ENCODE peak calls at places on chromosomes 3 and 15, in five cellular contexts. N, Q, C, M and B are unnamed samples.
A peak's percentile ranks its signal among the peaks of the same experiment; 100 is the strongest.

GRCh38 chr3:133937756-133938601 is 42.3 kb upstream of the RAB6B start:
- DNase-seq in N (peak; percentile 40), C (peak; percentile 51), Q (no peak), M (no peak), B (no peak)

GRCh38 chr3:66487475-66487874 is 13.3 kb downstream of the LRIG1 start:
- DNase-seq in N (no peak), Q (no peak), M (no peak), C (no peak), B (no peak)

GRCh38 chr3:58508437-58508836 is 16.5 kb downstream of the KCTD6 start:
- DNase-seq in M (no peak), C (no peak), N (no peak), Q (no peak), B (no peak)

GRCh38 chr15:73362900-73363299 is 5.9 kb downstream of the HCN4 start:
- DNase-seq in N (no peak), M (no peak), Q (no peak), C (no peak), B (no peak)

GRCh38 chr3:11953350-11953749 is 50.8 kb upstream of the SYN2 start:
- DNase-seq in Q (no peak), N (no peak), M (no peak), C (no peak), B (no peak)

GRCh38 chr15:75309711-75310110 is 26.2 kb upstream of the COMMD4 start:
- DNase-seq in C (no peak), M (no peak), Q (no peak), N (no peak), B (no peak)

GRCh38 chr15:88897456-88898194 is 2.3 kb upstream of the HAPLN3 start:
- DNase-seq in M (peak; percentile 90), C (peak; percentile 90), Q (peak; percentile 25), N (peak; percentile 63), B (peak; percentile 87)

GRCh38 chr3:171108066-171108465 is 81.5 kb upstream of the SLC2A2 start:
- DNase-seq in M (no peak), C (no peak), Q (no peak), N (no peak), B (no peak)

GRCh38 chr15:65066001-65066634 is 1.7 kb downstream of the RASL12 start:
- DNase-seq in C (no peak), Q (peak; percentile 30), M (no peak), N (no peak), B (no peak)

GRCh38 chr15:70214266-70214665 is 116.5 kb upstream of the TLE3 start:
- DNase-seq in Q (no peak), N (no peak), M (no peak), C (no peak), B (no peak)

GRCh38 chr3:123383101-123384053 is 65.5 kb downstream of the ADCY5 start:
- DNase-seq in M (peak; percentile 77), Q (peak; percentile 58), C (no peak), N (peak; percentile 59), B (peak; percentile 41)

GRCh38 chr3:20320489-20320888 is 134.5 kb upstream of the SGO1 start:
- DNase-seq in N (no peak), M (no peak), Q (no peak), C (no peak), B (no peak)

GRCh38 chr15:51313644-51314280 is 24.6 kb downstream of the CYP19A1 start:
- DNase-seq in C (no peak), M (no peak), N (no peak), Q (no peak), B (no peak)

GRCh38 chr3:63656791-63657190 is 4.3 kb downstream of the SNTN start:
- DNase-seq in N (no peak), C (no peak), M (no peak), Q (no peak), B (no peak)

GRCh38 chr3:86923071-86923476 is 67.9 kb downstream of the VGLL3 start:
- DNase-seq in Q (no peak), N (no peak), M (no peak), C (no peak), B (no peak)

GRCh38 chr3:190265795-190266194 is 56.5 kb downstream of the CLDN1 start:
- DNase-seq in Q (no peak), N (no peak), C (no peak), M (no peak), B (no peak)

GRCh38 chr3:147358144-147358992 is 48.0 kb downstream of the ZIC4 start:
- DNase-seq in C (no peak), N (peak; percentile 65), M (no peak), Q (no peak), B (no peak)

GRCh38 chr15:32029862-32030781 is at the start of gene CHRNA7:
- DNase-seq in M (peak; percentile 59), N (peak; percentile 78), Q (peak; percentile 95), C (peak; percentile 60), B (peak; percentile 52)

GRCh38 chr15:77892335-77892734 is 185.2 kb downstream of the TBC1D2B start:
- DNase-seq in C (no peak), N (no peak), M (no peak), Q (no peak), B (no peak)

GRCh38 chr3:10816019-10816862 is at the start of gene SLC6A11:
- DNase-seq in N (peak; percentile 75), Q (peak; percentile 76), C (peak; percentile 28), M (no peak), B (peak; percentile 18)

GRCh38 chr15:95267476-95267875 is 1036.1 kb downstream of the MCTP2 start:
- DNase-seq in C (no peak), Q (no peak), M (no peak), N (no peak), B (peak; percentile 37)

GRCh38 chr3:57076422-57076951 is 16.0 kb downstream of the SPATA12 start:
- DNase-seq in N (no peak), Q (no peak), C (no peak), M (no peak), B (no peak)

GRCh38 chr3:120683213-120683612 is 1.2 kb upstream of the HGD start:
- DNase-seq in C (no peak), N (no peak), M (peak; percentile 17), Q (no peak), B (no peak)

GRCh38 chr15:88113909-88114308 is 142.6 kb downstream of the NTRK3 start:
- DNase-seq in M (no peak), N (no peak), C (no peak), Q (no peak), B (no peak)

GRCh38 chr15:71780349-71780976 is 29.9 kb upstream of the NR2E3 start:
- DNase-seq in M (no peak), Q (peak; percentile 80), C (peak; percentile 55), N (no peak), B (peak; percentile 29)

GRCh38 chr3:50450135-50450911 is 53.1 kb downstream of the CACNA2D2 start:
- DNase-seq in N (no peak), C (peak; percentile 87), Q (peak; percentile 56), M (peak; percentile 40), B (peak; percentile 37)

GRCh38 chr3:16419640-16420039 is 93.9 kb downstream of the RFTN1 start:
- DNase-seq in Q (no peak), M (no peak), N (no peak), C (no peak), B (no peak)

GRCh38 chr15:75578948-75579908 is at the start of gene PTPN9:
- DNase-seq in N (peak; percentile 86), Q (peak; percentile 96), M (peak; percentile 84), C (peak; percentile 83), B (peak; percentile 79)

GRCh38 chr3:43879166-43879565 is 188.4 kb downstream of the ABHD5 start:
- DNase-seq in C (no peak), Q (peak; percentile 86), M (no peak), N (peak; percentile 63), B (no peak)

GRCh38 chr3:24389108-24390090 is 105.3 kb downstream of the THRB start:
- DNase-seq in C (no peak), N (no peak), Q (peak; percentile 16), M (no peak), B (no peak)

GRCh38 chr15:97947465-97948262 is 12.8 kb upstream of the ARRDC4 start:
- DNase-seq in M (no peak), N (no peak), C (no peak), Q (no peak), B (no peak)

DNA sequence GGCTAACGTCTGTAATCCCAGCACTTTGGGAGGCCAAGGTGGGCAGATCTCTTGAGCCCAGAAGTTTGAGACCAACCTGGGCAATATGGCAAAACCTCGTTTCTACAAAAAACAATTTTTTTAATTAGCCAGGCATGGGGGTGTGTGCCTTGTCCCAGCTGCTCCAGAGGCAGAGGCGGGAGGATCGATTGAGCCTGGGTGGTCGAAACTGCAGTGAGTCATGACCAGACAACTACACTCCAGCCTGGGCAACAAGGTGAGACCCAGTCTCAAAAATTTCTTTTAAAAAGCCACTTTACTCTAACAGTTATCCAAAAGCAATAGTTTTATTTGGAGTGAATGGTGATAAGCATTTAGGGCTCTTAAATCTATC is 12.5 kb downstream of the TRIM59 start:
- DNase-seq in N (no peak), C (no peak), M (no peak), Q (no peak), B (no peak)
- H3K36me3 ChIP-seq in N (peaks cover 23% of the 10 kb centered on the region), C (peaks cover 18% of the 10 kb centered on the region), M (peaks cover 20% of the 10 kb centered on the region), Q (peaks cover 30% of the 10 kb centered on the region), B (no peaks in the 10 kb centered on the region)

GRCh38 chr3:38131621-38132369 is 5.1 kb downstream of the ACAA1 start:
- DNase-seq in N (peak; percentile 88), M (no peak), C (no peak), Q (peak; percentile 77), B (no peak)

GRCh38 chr3:38136272-38136806 is 588 bp downstream of the ACAA1 start:
- DNase-seq in C (no peak), M (no peak), Q (no peak), N (no peak), B (no peak)

GRCh38 chr3:38133209-38133556 is 3.7 kb downstream of the ACAA1 start:
- DNase-seq in M (no peak), C (no peak), Q (no peak), N (no peak), B (no peak)

GRCh38 chr3:38130631-38131065 is 6.3 kb downstream of the ACAA1 start:
- DNase-seq in N (no peak), Q (no peak), M (no peak), C (no peak), B (no peak)

GRCh38 chr3:38133557-38134405 is 3.1 kb downstream of the ACAA1 start:
- DNase-seq in M (no peak), Q (no peak), N (no peak), C (no peak), B (no peak)
- H3K36me3 ChIP-seq in M (peaks cover 67% of the 10 kb centered on the region), Q (no peaks in the 10 kb centered on the region), N (peaks cover 14% of the 10 kb centered on the region), C (peaks cover 57% of the 10 kb centered on the region), B (no peaks in the 10 kb centered on the region)

GRCh38 chr15:39583586-39584265 is 2.8 kb downstream of the THBS1 start:
- DNase-seq in M (no peak), Q (peak; percentile 57), N (no peak), C (no peak), B (no peak)
- H3K36me3 ChIP-seq in M (peaks cover 56% of the 10 kb centered on the region), Q (no peaks in the 10 kb centered on the region), N (peaks cover 51% of the 10 kb centered on the region), C (peaks cover 71% of the 10 kb centered on the region), B (no peaks in the 10 kb centered on the region)

GRCh38 chr3:52743152-52743551 is 27.6 kb downstream of the NEK4 start:
- DNase-seq in N (no peak), M (no peak), C (no peak), Q (no peak), B (no peak)

GRCh38 chr3:52742418-52743041 is 28.2 kb downstream of the NEK4 start:
- DNase-seq in M (no peak), Q (peak; percentile 12), N (no peak), C (no peak), B (no peak)

GRCh38 chr3:52743721-52744120 is 27.0 kb downstream of the NEK4 start:
- DNase-seq in M (no peak), N (no peak), C (no peak), Q (no peak), B (no peak)

GRCh38 chr3:52739725-52740124 is 31.0 kb downstream of the NEK4 start:
- DNase-seq in Q (no peak), M (no peak), C (no peak), N (no peak), B (no peak)
- H3K36me3 ChIP-seq in Q (peaks cover 26% of the 10 kb centered on the region), M (peaks cover 95% of the 10 kb centered on the region), C (peaks cover 76% of the 10 kb centered on the region), N (peaks cover 23% of the 10 kb centered on the region), B (no peaks in the 10 kb centered on the region)